ENCODE peak calls at places on chromosomes 7 and 10, in four cellular contexts. X is foreskin keratinocyte, E is Right ventricle myocardium inferior, M is T-helper 2 cell. T is an unnamed sample.

GRCh38 chr10:126242352-126243260 is 145.7 kb downstream of the ADAM12 start:
- DNase-seq in X (peak; percentile 80), M (no peak), E (peak; percentile 79), T (no peak)

GRCh38 chr10:114397651-114398145 is 6.6 kb downstream of the AFAP1L2 start:
- DNase-seq in M (no peak), X (no peak), E (no peak), T (no peak)

GRCh38 chr10:126504051-126504760 is 115.9 kb upstream of the ADAM12 start:
- DNase-seq in X (no peak), M (peak; percentile 24), E (no peak), T (peak; percentile 53)

GRCh38 chr10:86295351-86295750 is 71.2 kb downstream of the GRID1 start:
- DNase-seq in M (no peak), X (no peak), E (no peak), T (no peak)

GRCh38 chr7:101858437-101859385 is 41.3 kb downstream of the CUX1 start:
- DNase-seq in E (no peak), M (no peak), X (no peak), T (no peak)

GRCh38 chr7:103076767-103077166 is 1.8 kb downstream of the ARMC10 start:
- DNase-seq in E (peak; percentile 68), M (no peak), X (no peak), T (no peak)

GRCh38 chr7:2526659-2527504 is 7.3 kb downstream of the LFNG start:
- DNase-seq in E (peak; percentile 53), M (no peak), X (no peak), T (no peak)

GRCh38 chr7:107982463-107982862 is 20.5 kb downstream of the LAMB1 start:
- DNase-seq in X (no peak), M (no peak), E (no peak), T (no peak)

GRCh38 chr10:63766766-63767505 is 245.7 kb downstream of the REEP3 start:
- DNase-seq in X (no peak), E (no peak), M (no peak), T (no peak)

GRCh38 chr10:24793648-24794379 is 70.1 kb upstream of the ARHGAP21 start:
- DNase-seq in E (no peak), X (no peak), M (no peak), T (no peak)

GRCh38 chr10:132606536-132607316 is 69.1 kb downstream of the INPP5A start:
- DNase-seq in E (peak; percentile 87), M (no peak), X (no peak), T (peak; percentile 87)

GRCh38 chr10:43691503-43691902 is 42.8 kb upstream of the ZNF32 start:
- DNase-seq in M (no peak), X (no peak), E (no peak), T (no peak)

GRCh38 chr7:97003262-97004236 is 1.8 kb upstream of the DLX6 start:
- DNase-seq in X (no peak), E (no peak), M (no peak), T (no peak)

GRCh38 chr7:71165708-71166107 is 33.8 kb downstream of the GALNT17 start:
- DNase-seq in E (no peak), M (no peak), X (no peak), T (no peak)

GRCh38 chr10:23442936-23443335 is 4.1 kb downstream of the OTUD1 start:
- DNase-seq in M (no peak), X (no peak), E (no peak), T (no peak)

T was measured in adrenal gland.